ENCODE peak calls at places on chromosomes 3 and 15, in four cellular contexts. One of them, this sample, is unnamed.

GRCh38 chr15:26866298-26867198 is at the start of gene GABRA5:
- DNase-seq in AG20443: peak
- DNase-seq in GM04504: no peak
- DNase-seq in A673: no peak
- DNase-seq in this sample: no peak

GRCh38 chr3:58366699-58367098 is 34.0 kb downstream of the PXK start:
- DNase-seq in AG20443: no peak
- DNase-seq in GM04504: no peak
- DNase-seq in A673: no peak
- DNase-seq in this sample: no peak

GRCh38 chr3:56137406-56137805 is 330.9 kb downstream of the ERC2 start:
- DNase-seq in GM04504: no peak
- DNase-seq in A673: no peak
- DNase-seq in AG20443: no peak
- DNase-seq in this sample: peak

GRCh38 chr15:29805043-29805707 is 17.1 kb downstream of the TJP1 start:
- DNase-seq in GM04504: peak
- DNase-seq in A673: peak
- DNase-seq in AG20443: peak
- DNase-seq in this sample: peak

GRCh38 chr3:187136936-187137335 is 2.4 kb downstream of the RPL39L start:
- DNase-seq in GM04504: no peak
- DNase-seq in AG20443: peak
- DNase-seq in A673: no peak
- DNase-seq in this sample: peak

GRCh38 chr3:63519426-63519825 is 133.0 kb upstream of the SNTN start:
- DNase-seq in A673: peak
- DNase-seq in GM04504: no peak
- DNase-seq in AG20443: no peak
- DNase-seq in this sample: no peak

GRCh38 chr15:59657635-59658125 is 365 bp upstream of the GTF2A2 start:
- DNase-seq in AG20443: no peak
- DNase-seq in A673: no peak
- DNase-seq in GM04504: no peak
- DNase-seq in this sample: no peak

GRCh38 chr3:143277531-143277930 is 158.0 kb downstream of the CHST2 start:
- DNase-seq in GM04504: no peak
- DNase-seq in AG20443: no peak
- DNase-seq in A673: no peak
- DNase-seq in this sample: no peak

GRCh38 chr3:124633527-124633926 is 96.7 kb upstream of the UMPS start:
- DNase-seq in A673: no peak
- DNase-seq in AG20443: no peak
- DNase-seq in GM04504: no peak
- DNase-seq in this sample: no peak

GRCh38 chr15:78223396-78224023 is 10.9 kb downstream of the ACSBG1 start:
- DNase-seq in AG20443: peak
- DNase-seq in GM04504: no peak
- DNase-seq in A673: no peak
- DNase-seq in this sample: no peak

GRCh38 chr3:17179381-17180205 is 294.8 kb downstream of the PLCL2 start:
- DNase-seq in GM04504: no peak
- DNase-seq in AG20443: no peak
- DNase-seq in A673: peak
- DNase-seq in this sample: peak

GRCh38 chr15:101099183-101099582 is 152.7 kb downstream of the CHSY1 start:
- DNase-seq in GM04504: no peak
- DNase-seq in AG20443: no peak
- DNase-seq in A673: no peak
- DNase-seq in this sample: no peak

GRCh38 chr15:92091155-92091734 is 237.7 kb downstream of the SLCO3A1 start:
- DNase-seq in AG20443: peak
- DNase-seq in A673: peak
- DNase-seq in GM04504: peak
- DNase-seq in this sample: no peak

GRCh38 chr3:152105446-152105845 is 163.3 kb upstream of the MBNL1 start:
- DNase-seq in GM04504: no peak
- DNase-seq in AG20443: no peak
- DNase-seq in A673: no peak
- DNase-seq in this sample: no peak

GRCh38 chr3:58260733-58261132 is 23.1 kb downstream of the ABHD6 start:
- DNase-seq in AG20443: peak
- DNase-seq in GM04504: no peak
- DNase-seq in A673: no peak
- DNase-seq in this sample: no peak

GRCh38 chr15:37695719-37696118 is 238.7 kb upstream of the TMCO5A start:
- DNase-seq in A673: no peak
- DNase-seq in AG20443: peak
- DNase-seq in GM04504: peak
- DNase-seq in this sample: peak

GRCh38 chr3:10946526-10946925 is 46.0 kb upstream of the SLC6A1 start:
- DNase-seq in GM04504: no peak
- DNase-seq in AG20443: no peak
- DNase-seq in A673: no peak
- DNase-seq in this sample: no peak

GRCh38 chr15:81106560-81106959 is 27.5 kb upstream of the CFAP161 start:
- DNase-seq in A673: peak
- DNase-seq in AG20443: peak
- DNase-seq in GM04504: peak
- DNase-seq in this sample: peak

GRCh38 chr15:68817304-68818087 is 3.2 kb downstream of the ANP32A start:
- DNase-seq in GM04504: no peak
- DNase-seq in AG20443: peak
- DNase-seq in A673: peak
- DNase-seq in this sample: no peak

GRCh38 chr3:27596920-27597319 is 112.7 kb upstream of the SLC4A7 start:
- DNase-seq in GM04504: no peak
- DNase-seq in A673: no peak
- DNase-seq in AG20443: peak
- DNase-seq in this sample: peak

GRCh38 chr15:64216722-64217428 is 54.1 kb upstream of the PPIB start:
- DNase-seq in AG20443: peak
- DNase-seq in GM04504: no peak
- DNase-seq in A673: no peak
- DNase-seq in this sample: peak

GRCh38 chr3:27224197-27224596 is 145.0 kb downstream of the NEK10 start:
- DNase-seq in A673: no peak
- DNase-seq in AG20443: peak
- DNase-seq in GM04504: no peak
- DNase-seq in this sample: no peak

GRCh38 chr3:32457971-32458471 is 44.6 kb downstream of the CMTM6 start:
- DNase-seq in GM04504: no peak
- DNase-seq in AG20443: no peak
- DNase-seq in A673: no peak
- DNase-seq in this sample: no peak

GRCh38 chr3:135192929-135193328 is 397.9 kb downstream of the EPHB1 start:
- DNase-seq in AG20443: peak
- DNase-seq in GM04504: peak
- DNase-seq in A673: no peak
- DNase-seq in this sample: peak